ENCODE peak calls at places on chromosome 13, in ten cellular contexts. V, Y, U, T, D, P, E, F, W and O are unnamed samples.

GRCh38 chr13:31334994-31335549 is 135.3 kb downstream of the B3GLCT start:
- DNase-seq in V (no peak), Y (no peak), U (no peak), T (no peak), P (no peak), W (no peak), E (no peak), D (peak), F (no peak), O (no peak)

GRCh38 chr13:40376867-40377266 is 289.6 kb downstream of the FOXO1 start:
- DNase-seq in E (no peak), P (no peak), U (no peak), V (no peak), Y (no peak), W (peak), D (no peak), F (peak), T (no peak), O (no peak)

GRCh38 chr13:29926077-29926476 is 75.7 kb upstream of the UBL3 start:
- DNase-seq in W (no peak), E (no peak), D (no peak), U (no peak), F (no peak), Y (no peak), T (no peak), V (no peak), P (no peak), O (no peak)

GRCh38 chr13:23824355-23824754 is 64.8 kb downstream of the MIPEP start:
- DNase-seq in V (no peak), P (no peak), T (no peak), E (no peak), W (peak), U (no peak), D (no peak), F (no peak), Y (no peak), O (no peak)

GRCh38 chr13:76214001-76214400 is 577.9 kb downstream of the LMO7 start:
- DNase-seq in W (no peak), V (no peak), E (no peak), D (no peak), U (no peak), Y (no peak), F (no peak), P (no peak), T (no peak), O (no peak)

GRCh38 chr13:20997301-20998061 is 63.9 kb downstream of the LATS2 start:
- DNase-seq in F (peak), D (no peak), V (no peak), U (no peak), E (no peak), Y (no peak), W (peak), P (no peak), T (peak), O (peak)

GRCh38 chr13:75136151-75136550 is 345.8 kb downstream of the TBC1D4 start:
- DNase-seq in V (no peak), U (no peak), T (no peak), W (no peak), E (no peak), Y (no peak), P (no peak), F (no peak), D (no peak), O (no peak)

GRCh38 chr13:38103851-38104250 is 234.3 kb upstream of the TRPC4 start:
- DNase-seq in U (no peak), T (no peak), Y (no peak), W (peak), D (no peak), F (no peak), V (no peak), P (no peak), E (no peak), O (no peak)

GRCh38 chr13:79671420-79671819 is 190.5 kb downstream of the NDFIP2 start:
- DNase-seq in W (no peak), U (no peak), E (no peak), Y (no peak), T (no peak), F (no peak), D (no peak), V (no peak), P (no peak), O (no peak)

GRCh38 chr13:79413521-79413920 is 7.5 kb upstream of the RBM26 start:
- DNase-seq in F (no peak), P (no peak), U (no peak), D (peak), Y (no peak), E (no peak), T (no peak), W (no peak), V (no peak), O (no peak)

GRCh38 chr13:20125129-20125782 is 35.6 kb downstream of the GJA3 start:
- DNase-seq in E (no peak), D (peak), W (peak), Y (no peak), F (peak), T (no peak), V (no peak), U (no peak), P (no peak), O (peak)

GRCh38 chr13:25575562-25575961 is 203.8 kb downstream of the ATP8A2 start:
- DNase-seq in D (no peak), V (no peak), U (no peak), Y (no peak), P (no peak), W (no peak), F (no peak), E (no peak), T (no peak), O (no peak)

GRCh38 chr13:44045179-44045562 is 165.5 kb downstream of the LACC1 start:
- DNase-seq in V (no peak), E (no peak), P (no peak), T (no peak), F (no peak), Y (no peak), U (peak), D (no peak), W (no peak), O (no peak)

GRCh38 chr13:59673301-59673700 is 490.4 kb downstream of the DIAPH3 start:
- DNase-seq in E (no peak), U (no peak), P (no peak), Y (no peak), D (no peak), V (no peak), W (no peak), T (no peak), F (peak), O (no peak)

GRCh38 chr13:91724591-91724990 is 326.2 kb downstream of the GPC5 start:
- DNase-seq in E (no peak), Y (no peak), T (no peak), F (no peak), P (no peak), D (no peak), V (no peak), W (no peak), U (no peak), O (no peak)

GRCh38 chr13:78431328-78431727 is 172.0 kb downstream of the POU4F1 start:
- DNase-seq in Y (no peak), W (no peak), F (no peak), D (no peak), E (no peak), V (no peak), U (no peak), T (no peak), P (no peak), O (no peak)

GRCh38 chr13:51845574-51846318 is 769 bp upstream of the TMEM272 start:
- DNase-seq in F (no peak), E (no peak), T (no peak), D (no peak), V (no peak), Y (no peak), W (no peak), P (no peak), U (no peak), O (no peak)

GRCh38 chr13:106088094-106088493 is 447.4 kb downstream of the EFNB2 start:
- DNase-seq in V (no peak), T (no peak), P (no peak), E (no peak), Y (no peak), F (no peak), D (no peak), W (peak), U (no peak), O (no peak)

GRCh38 chr13:111610077-111610476 is 289.6 kb downstream of the TEX29 start:
- DNase-seq in D (no peak), V (no peak), Y (no peak), U (no peak), W (no peak), P (no peak), E (no peak), F (no peak), T (no peak), O (no peak)

GRCh38 chr13:98144501-98145350 is 1.8 kb downstream of the FARP1 start:
- DNase-seq in Y (no peak), T (peak), U (peak), E (no peak), F (peak), W (peak), V (peak), D (peak), P (no peak), O (peak)

GRCh38 chr13:111388851-111389500 is 68.5 kb downstream of the TEX29 start:
- DNase-seq in Y (no peak), V (no peak), F (no peak), T (no peak), U (peak), D (no peak), E (no peak), P (no peak), W (no peak), O (no peak)

GRCh38 chr13:22220186-22221160 is 549.6 kb downstream of the FGF9 start:
- DNase-seq in P (peak), V (no peak), F (no peak), E (no peak), U (no peak), D (no peak), T (peak), W (no peak), Y (no peak), O (no peak)

GRCh38 chr13:97912139-97912535 is 41.3 kb upstream of the IPO5 start:
- DNase-seq in E (no peak), Y (no peak), D (no peak), V (no peak), W (no peak), F (no peak), T (no peak), P (no peak), U (no peak), O (no peak)

GRCh38 chr13:47628666-47629065 is 372.4 kb downstream of the SUCLA2 start:
- DNase-seq in P (no peak), Y (no peak), F (no peak), U (no peak), E (no peak), V (no peak), D (peak), T (no peak), W (peak), O (peak)

GRCh38 chr13:98868932-98869331 is 108.9 kb downstream of the DOCK9 start:
- DNase-seq in P (no peak), F (no peak), Y (no peak), D (no peak), T (no peak), V (no peak), E (no peak), W (no peak), U (no peak), O (no peak)

GRCh38 chr13:103161476-103161875 is 95.3 kb upstream of the SLC10A2 start:
- DNase-seq in D (peak), Y (no peak), P (no peak), T (no peak), W (no peak), V (no peak), U (no peak), E (no peak), F (no peak), O (no peak)

GRCh38 chr13:46404732-46405097 is 17.7 kb upstream of the RUBCNL start:
- DNase-seq in W (no peak), D (no peak), P (no peak), U (no peak), E (no peak), V (no peak), Y (no peak), T (no peak), F (no peak), O (no peak)

GRCh38 chr13:34207334-34207733 is 389.4 kb downstream of the RFC3 start:
- DNase-seq in P (no peak), U (no peak), V (no peak), E (no peak), D (peak), F (peak), W (peak), T (peak), Y (no peak), O (peak)

GRCh38 chr13:113192279-113192678 is 16.2 kb downstream of the PCID2 start:
- DNase-seq in U (no peak), Y (no peak), D (no peak), E (no peak), P (no peak), F (no peak), T (no peak), V (no peak), W (no peak), O (no peak)

GRCh38 chr13:28636078-28636477 is 22.9 kb upstream of the POMP start:
- DNase-seq in V (no peak), Y (no peak), F (no peak), P (no peak), W (peak), E (no peak), U (no peak), T (no peak), D (no peak), O (peak)

GRCh38 chr13:28820099-28821051 is at the start of gene MTUS2:
- DNase-seq in P (no peak), W (no peak), T (no peak), E (no peak), D (peak), Y (no peak), V (no peak), U (no peak), F (no peak), O (no peak)

GRCh38 chr13:20159646-20160345 is 1.1 kb downstream of the GJA3 start:
- DNase-seq in T (no peak), F (no peak), W (peak), D (no peak), V (no peak), Y (no peak), P (no peak), E (no peak), U (no peak), O (no peak)

GRCh38 chr13:46655727-46656180 is 102.8 kb downstream of the LRCH1 start:
- DNase-seq in T (no peak), W (no peak), F (peak), V (no peak), P (no peak), D (peak), Y (no peak), U (no peak), E (no peak), O (no peak)

GRCh38 chr13:112453207-112453829 is 77.2 kb downstream of the SPACA7 start:
- DNase-seq in D (no peak), W (no peak), F (no peak), P (no peak), Y (no peak), V (no peak), E (no peak), U (no peak), T (no peak), O (no peak)

DNA sequence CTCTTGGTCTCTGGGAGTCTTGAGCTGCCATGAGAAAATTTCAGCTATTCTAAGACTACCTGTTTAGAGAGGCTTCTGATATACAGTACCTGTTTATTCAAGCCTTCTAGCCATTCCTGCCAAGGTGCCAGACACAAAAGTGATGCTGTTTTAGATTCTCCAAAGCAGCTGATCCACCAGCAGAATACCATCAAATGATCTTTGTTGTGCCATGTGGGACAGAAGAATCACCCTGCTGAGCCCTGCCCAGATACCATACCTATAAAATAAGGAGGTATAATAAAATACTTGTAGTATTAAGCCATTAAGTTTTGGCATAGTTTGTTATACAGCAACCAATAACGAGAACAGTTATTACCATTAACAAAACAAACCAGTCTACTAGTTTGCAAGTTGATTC is 14.1 kb upstream of the SOX21 start:
- DNase-seq in F (no peak), D (no peak), Y (no peak), P (no peak), V (no peak), W (no peak), T (no peak), E (no peak), U (no peak), O (no peak)
- TF ChIP-seq CTCF in F (no peak), D (no peak), Y (no peak), P (no peak), V (no peak), W (no peak), T (no peak), E (no peak), U (no peak), O (no peak)

GRCh38 chr13:100106705-100107104 is 17.8 kb downstream of the PCCA start:
- DNase-seq in W (no peak), E (no peak), P (no peak), U (no peak), Y (no peak), T (no peak), V (no peak), F (no peak), D (peak), O (no peak)
- H3K4me3 ChIP-seq in W (no peak), E (no peak), P (no peak), U (no peak), Y (no peak), T (no peak), V (no peak), F (no peak), D (no peak), O (no peak)

DNA sequence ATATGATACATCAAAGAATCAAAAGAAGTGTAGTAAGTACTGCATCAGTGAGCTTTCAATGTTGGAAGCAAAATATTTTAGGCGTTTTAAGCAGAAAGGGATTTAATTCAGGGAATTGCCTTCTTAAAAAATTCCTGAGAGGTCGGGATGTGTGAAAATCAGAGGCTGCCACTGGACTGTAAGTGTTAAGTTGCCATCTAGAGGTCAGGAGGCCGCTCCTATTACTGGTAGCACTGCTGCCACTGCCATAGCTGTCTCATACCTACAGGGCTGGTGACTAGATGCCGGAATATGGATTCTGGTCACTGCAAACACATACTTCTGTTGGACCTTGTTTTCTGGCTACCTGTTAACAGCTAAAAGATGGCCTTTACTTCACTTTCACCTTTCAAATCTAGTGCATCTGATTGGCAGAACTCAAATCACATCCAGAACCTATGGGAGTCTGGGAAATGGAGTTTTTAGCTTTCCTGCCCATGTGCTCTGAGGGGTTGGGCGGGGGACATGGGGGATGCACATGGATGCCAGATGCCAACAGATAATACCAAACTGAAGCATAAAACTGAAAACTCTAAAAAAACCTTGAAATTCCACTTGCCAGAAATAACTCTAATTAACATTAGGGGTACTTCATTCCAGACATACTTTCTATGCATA is 29.8 kb downstream of the DGKH start:
- DNase-seq in F (no peak), V (no peak), D (no peak), T (peak), E (no peak), U (no peak), W (no peak), P (no peak), Y (no peak), O (no peak)
- TF ChIP-seq CTCF in F (no peak), V (no peak), D (no peak), T (no peak), E (no peak), U (peak), W (no peak), P (no peak), Y (no peak), O (no peak)

GRCh38 chr13:72050251-72050650 is 183.2 kb upstream of the DACH1 start:
- DNase-seq in T (no peak), P (no peak), D (no peak), F (no peak), W (no peak), V (no peak), Y (no peak), E (no peak), U (no peak), O (no peak)
- H3K4me3 ChIP-seq in T (no peak), P (no peak), D (no peak), F (no peak), W (no peak), V (no peak), Y (no peak), E (no peak), U (no peak), O (no peak)

DNA sequence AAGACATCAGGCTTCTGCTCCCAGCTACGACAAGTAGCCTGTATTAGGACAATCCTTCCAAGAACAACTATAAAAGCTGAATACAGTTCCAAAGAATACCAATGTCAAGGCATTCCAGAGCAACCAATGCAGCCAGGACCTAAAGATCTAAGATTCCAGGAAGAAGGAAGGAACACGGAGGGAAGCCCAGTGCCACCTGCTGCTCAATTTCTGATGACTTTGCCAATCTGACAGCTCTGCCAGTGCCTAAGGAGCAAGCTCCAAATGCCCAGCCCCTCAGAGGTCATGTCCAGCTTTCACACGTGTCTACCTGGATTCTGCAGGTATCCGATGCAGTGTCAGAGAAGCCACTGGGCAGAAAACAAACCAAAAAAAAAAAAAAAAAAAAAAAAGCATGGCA is 164.4 kb downstream of the IRS2 start:
- DNase-seq in P (no peak), F (no peak), E (no peak), W (no peak), D (no peak), U (no peak), V (no peak), T (no peak), Y (no peak), O (no peak)
- TF ChIP-seq CTCF in P (no peak), F (no peak), E (no peak), W (no peak), D (no peak), U (no peak), V (no peak), T (no peak), Y (no peak), O (no peak)